ENCODE peak calls at places on chromosomes 11 and 22, in eight cellular contexts. F is T-helper 17 cell, D is GM20000, J is stromal cell of bone marrow, G is nephron progenitor cell, A is mucosa of gallbladder, P is A549, V is amniotic stem cell. Y is an unnamed sample.

GRCh38 chr11:47768090-47768620 is 1.0 kb upstream of the FNBP4 start:
- DNase-seq in F (no peak), D (no peak), J (peak; percentile 67), G (peak; percentile 11), A (peak; percentile 69), P (peak; percentile 66), V (peak; percentile 4), Y (no peak)

GRCh38 chr22:29073618-29074275 is 912 bp downstream of the KREMEN1 start:
- DNase-seq in F (no peak), D (no peak), J (no peak), G (peak; percentile 72), A (peak; percentile 22), P (no peak), V (no peak), Y (no peak)

GRCh38 chr11:133898031-133898769 is 52.9 kb upstream of the SPATA19 start:
- DNase-seq in F (no peak), D (no peak), J (no peak), G (no peak), A (no peak), P (no peak), V (no peak), Y (no peak)

GRCh38 chr11:78773077-78773476 is 198.4 kb upstream of the NARS2 start:
- DNase-seq in F (no peak), D (no peak), J (no peak), G (no peak), A (no peak), P (no peak), V (no peak), Y (no peak)

GRCh38 chr11:125263268-125263790 is 98.8 kb downstream of the PKNOX2 start:
- DNase-seq in F (no peak), D (no peak), J (peak; percentile 68), G (peak; percentile 82), A (peak; percentile 71), P (no peak), V (peak; percentile 14), Y (peak; percentile 95)

GRCh38 chr11:77027275-77027674 is 6.9 kb upstream of the B3GNT6 start:
- DNase-seq in F (no peak), D (no peak), J (no peak), G (no peak), A (no peak), P (no peak), V (no peak), Y (no peak)

GRCh38 chr22:44151661-44152060 is 29.1 kb upstream of the PARVG start:
- DNase-seq in F (no peak), D (no peak), J (peak; percentile 72), G (no peak), A (no peak), P (no peak), V (peak; percentile 14), Y (peak; percentile 59)

GRCh38 chr22:37515902-37516301 is 3.3 kb downstream of the CARD10 start:
- DNase-seq in F (no peak), D (no peak), J (no peak), G (no peak), A (no peak), P (no peak), V (no peak), Y (no peak)

GRCh38 chr11:67289226-67289650 is at the start of gene ANKRD13D:
- DNase-seq in F (no peak), D (no peak), J (no peak), G (no peak), A (no peak), P (no peak), V (peak; percentile 51), Y (no peak)

GRCh38 chr22:46660604-46661201 is 40.5 kb downstream of the GRAMD4 start:
- DNase-seq in F (peak; percentile 41), D (no peak), J (no peak), G (no peak), A (peak; percentile 55), P (no peak), V (no peak), Y (no peak)

GRCh38 chr22:27472975-27473374 is 328.6 kb downstream of the MN1 start:
- DNase-seq in F (no peak), D (no peak), J (no peak), G (no peak), A (no peak), P (no peak), V (no peak), Y (no peak)

GRCh38 chr22:46364341-46365165 is 29.0 kb downstream of the TRMU start:
- DNase-seq in F (no peak), D (no peak), J (no peak), G (no peak), A (no peak), P (no peak), V (no peak), Y (no peak)

GRCh38 chr11:64120951-64121569 is 44.9 kb downstream of the MACROD1 start:
- DNase-seq in F (no peak), D (no peak), J (no peak), G (no peak), A (no peak), P (no peak), V (no peak), Y (no peak)

GRCh38 chr11:80261776-80262175 is 820.9 kb upstream of the TENM4 start:
- DNase-seq in F (no peak), D (no peak), J (no peak), G (no peak), A (no peak), P (no peak), V (no peak), Y (no peak)

GRCh38 chr11:720642-721346 is 14.8 kb downstream of the EPS8L2 start:
- DNase-seq in F (no peak), D (peak; percentile 77), J (no peak), G (peak; percentile 82), A (no peak), P (no peak), V (no peak), Y (no peak)

GRCh38 chr11:19912206-19913118 is 199.8 kb downstream of the NAV2 start:
- DNase-seq in F (no peak), D (no peak), J (no peak), G (no peak), A (no peak), P (no peak), V (no peak), Y (no peak)

GRCh38 chr11:39209966-39210365 is 2249.5 kb downstream of the LRRC4C start:
- DNase-seq in F (no peak), D (no peak), J (no peak), G (no peak), A (no peak), P (no peak), V (no peak), Y (no peak)

GRCh38 chr22:46673677-46674236 is 53.6 kb downstream of the GRAMD4 start:
- DNase-seq in F (no peak), D (peak; percentile 65), J (no peak), G (no peak), A (no peak), P (no peak), V (no peak), Y (no peak)

Y was measured in GM04504.